ENCODE peak calls at places on chromosomes 2 and 18, in nine cellular contexts. T is AG10803, F is ovary, S is spleen, D is epithelial cell of esophagus, A is IMR-90, H is AG04449, C is fibroblast of pulmonary artery, E is stomach. R is an unnamed sample.

GRCh38 chr2:234003972-234004617 is 46.4 kb upstream of the SPP2 start:
- DNase-seq in T (peak; percentile 94), D (peak; percentile 89), S (no peak), C (peak; percentile 86), A (peak; percentile 95), H (peak; percentile 76), F (no peak), E (no peak), R (no peak)

GRCh38 chr2:72979896-72980295 is 62.6 kb downstream of the EMX1 start:
- DNase-seq in C (peak; percentile 7), D (no peak), F (no peak), T (no peak), S (peak; percentile 9), A (no peak), E (no peak), H (no peak), R (no peak)

GRCh38 chr2:69156624-69157023 is 143.6 kb downstream of the ANTXR1 start:
- DNase-seq in T (no peak), F (no peak), D (no peak), A (no peak), E (no peak), S (no peak), C (no peak), H (no peak), R (no peak)

GRCh38 chr2:240991378-240992263 is 6.8 kb upstream of the SNED1 start:
- DNase-seq in E (peak; percentile 90), H (peak; percentile 23), A (peak; percentile 97), F (peak; percentile 77), T (peak; percentile 90), S (peak; percentile 89), C (peak; percentile 94), D (peak; percentile 86), R (peak; percentile 87)

GRCh38 chr2:182360012-182360662 is 66.7 kb downstream of the PDE1A start:
- DNase-seq in F (peak; percentile 17), C (peak; percentile 89), T (peak; percentile 50), A (peak; percentile 79), H (no peak), S (no peak), E (peak; percentile 60), D (peak; percentile 58), R (no peak)

GRCh38 chr2:69026026-69026425 is 13.0 kb downstream of the ANTXR1 start:
- DNase-seq in D (peak; percentile 71), C (peak; percentile 72), F (no peak), A (peak; percentile 46), H (no peak), S (no peak), E (peak; percentile 46), T (no peak), R (no peak)

GRCh38 chr2:101829018-101829396 is 131.5 kb downstream of the MAP4K4 start:
- DNase-seq in S (no peak), E (no peak), T (no peak), A (no peak), D (no peak), C (no peak), F (no peak), H (no peak), R (no peak)

GRCh38 chr2:219452361-219453317 is 18.0 kb downstream of the SPEG start:
- DNase-seq in D (peak; percentile 98), T (peak; percentile 95), H (peak; percentile 87), F (peak; percentile 53), C (peak; percentile 94), E (no peak), S (no peak), A (peak; percentile 95), R (no peak)

GRCh38 chr2:216624251-216624650 is 9.0 kb upstream of the IGFBP2 start:
- DNase-seq in C (no peak), D (no peak), E (no peak), A (no peak), F (no peak), S (no peak), H (no peak), T (no peak), R (no peak)

GRCh38 chr2:23211987-23212583 is 172.9 kb upstream of the KLHL29 start:
- DNase-seq in S (no peak), T (no peak), D (no peak), A (no peak), H (no peak), F (no peak), C (no peak), E (peak; percentile 28), R (no peak)

GRCh38 chr18:12766986-12767433 is 64.2 kb downstream of the PSMG2 start:
- DNase-seq in T (no peak), F (no peak), C (no peak), D (no peak), A (no peak), H (no peak), S (no peak), E (peak; percentile 49), R (no peak)

GRCh38 chr2:27587025-27587424 is 4.2 kb downstream of the ZNF512 start:
- DNase-seq in D (no peak), F (no peak), E (no peak), S (no peak), T (no peak), C (no peak), A (no peak), H (no peak), R (no peak)

GRCh38 chr18:13914756-13915155 is 580 bp downstream of the MC2R start:
- DNase-seq in F (no peak), H (no peak), E (no peak), C (no peak), T (no peak), D (no peak), S (no peak), A (no peak), R (no peak)

GRCh38 chr2:73952499-73953446 is 26.1 kb downstream of the DGUOK start:
- DNase-seq in T (peak; percentile 26), C (peak; percentile 67), F (no peak), E (no peak), A (peak; percentile 64), S (no peak), D (peak; percentile 66), H (no peak), R (peak; percentile 22)

GRCh38 chr18:49090901-49091300 is 140.1 kb upstream of the SMAD7 start:
- DNase-seq in E (no peak), T (no peak), F (no peak), A (no peak), C (no peak), D (no peak), S (no peak), H (no peak), R (no peak)

GRCh38 chr2:170463206-170463537 is 252.0 kb upstream of the SP5 start:
- DNase-seq in T (no peak), D (no peak), H (no peak), A (no peak), S (no peak), C (no peak), E (no peak), F (no peak), R (no peak)

GRCh38 chr2:217409939-217410820 is 550.3 kb upstream of the TNP1 start:
- DNase-seq in D (no peak), F (peak; percentile 51), A (no peak), C (no peak), T (no peak), S (no peak), H (no peak), E (no peak), R (no peak)

GRCh38 chr2:237180225-237180624 is 94.5 kb downstream of the COPS8 start:
- DNase-seq in C (peak; percentile 59), D (no peak), H (no peak), A (no peak), F (no peak), T (no peak), S (no peak), E (no peak), R (no peak)

GRCh38 chr2:225994748-225995405 is 595.4 kb downstream of the NYAP2 start:
- DNase-seq in C (peak; percentile 27), A (peak; percentile 65), H (no peak), F (no peak), D (peak; percentile 20), E (no peak), T (peak; percentile 45), S (no peak), R (no peak)

DNA sequence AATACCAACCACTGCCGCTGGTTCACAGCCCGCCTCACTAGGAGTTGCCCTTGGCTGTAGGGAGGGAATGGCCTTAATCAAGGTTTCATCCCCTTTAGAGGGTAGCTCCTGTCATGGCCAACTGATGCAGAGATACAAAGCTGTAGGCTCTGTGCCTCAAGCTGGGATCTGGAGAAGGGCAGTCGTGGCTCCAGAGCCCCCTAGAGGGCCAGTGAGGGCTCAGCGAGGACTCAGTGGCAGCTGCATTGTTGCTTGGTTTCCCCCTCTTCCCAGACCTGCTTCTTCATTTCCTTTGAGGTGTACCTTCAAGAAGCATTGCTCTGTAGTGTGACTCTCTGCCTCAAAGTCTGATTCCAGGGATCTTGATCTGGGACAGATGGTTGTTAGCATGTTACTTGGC is 302.1 kb downstream of the LPIN1 start:
- DNase-seq in T (no peak), D (no peak), A (no peak), S (no peak), C (no peak), E (no peak), F (no peak), H (no peak), R (no peak)
- TF ChIP-seq CTCF in T (peak; percentile 1), D (no peak), A (peak; percentile 7), S (no peak), C (peak; percentile 23), E (no peak), F (no peak), H (no peak), R (no peak)

DNA sequence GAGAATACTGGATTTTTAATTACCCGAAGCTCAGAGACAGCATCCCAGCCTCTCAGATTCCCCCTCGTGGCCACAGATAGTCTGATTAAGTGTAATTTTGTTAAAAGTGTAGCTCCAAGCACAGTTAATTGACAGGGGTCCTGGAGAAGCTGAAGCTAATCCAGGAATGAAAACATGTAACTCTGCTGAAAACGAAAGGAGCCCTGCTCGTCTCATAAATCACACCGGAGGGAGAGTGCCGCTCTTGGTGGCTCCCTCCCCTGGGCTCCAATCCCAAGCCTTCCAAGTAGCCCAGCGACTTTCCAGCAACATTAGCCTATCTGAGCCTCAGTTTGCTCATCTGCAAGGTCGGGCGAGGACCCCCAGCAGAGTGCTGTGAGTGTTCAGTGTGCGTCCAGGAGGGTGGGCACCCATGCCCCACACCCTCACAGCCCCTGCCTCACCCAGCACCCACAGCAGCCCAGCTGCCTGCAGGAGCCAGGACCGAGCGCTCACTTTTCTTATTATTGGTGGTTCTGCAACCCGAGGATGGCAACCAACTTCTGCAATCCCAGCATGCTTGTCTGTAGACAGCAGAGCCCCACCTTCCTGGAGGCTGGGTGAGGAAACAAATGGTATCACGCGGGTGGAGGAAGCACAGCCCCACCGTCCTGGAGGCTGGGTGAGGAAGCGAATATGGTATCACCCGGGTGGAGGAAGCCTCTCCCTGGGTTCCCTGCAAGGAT is 220.8 kb upstream of the RAB6C start:
- DNase-seq in S (peak; percentile 74), H (no peak), D (no peak), T (peak; percentile 1), E (no peak), F (no peak), A (no peak), C (no peak), R (peak; percentile 49)
- H3K4me3 ChIP-seq in S (peak overlapping the region; percentile 35), H (no peak overlapping the region), D (no peak overlapping the region), T (peak overlapping the region; percentile 52), E (peak overlapping the region; percentile 37), F (peak overlapping the region; percentile 20), A (no peak overlapping the region), C (no peak overlapping the region), R (peak overlapping the region; percentile 14)

GRCh38 chr2:214960677-214961076 is 151.2 kb upstream of the BARD1 start:
- DNase-seq in E (no peak), S (no peak), H (no peak), C (peak; percentile 7), D (peak; percentile 10), T (peak; percentile 2), F (no peak), A (peak; percentile 1), R (no peak)
- TF ChIP-seq CTCF in E (no peak), S (no peak), H (no peak), C (peak; percentile 7), D (no peak), T (peak; percentile 38), F (no peak), A (peak; percentile 28), R (no peak)

GRCh38 chr2:41867553-41867952 is 180.3 kb upstream of the PKDCC start:
- DNase-seq in T (peak; percentile 13), E (no peak), C (no peak), H (no peak), S (no peak), A (peak; percentile 4), F (no peak), D (no peak), R (no peak)
- H3K4me3 ChIP-seq in T (peak overlapping the region; percentile 20), E (no peak overlapping the region), C (no peak overlapping the region), H (no peak overlapping the region), S (no peak overlapping the region), A (no peak overlapping the region), F (no peak overlapping the region), D (no peak overlapping the region), R (no peak overlapping the region)

R was measured in lower leg skin.